ENCODE peak calls at places on chromosomes 1 and 21, in five cellular contexts. D is HCT116, V is testis, M is prostate gland, H is NB4. F is an unnamed sample.

GRCh38 chr1:176531896-176532892 is 69.2 kb downstream of the PAPPA2 start:
- DNase-seq in V (no peak), D (no peak), M (no peak), H (no peak), F (no peak)

GRCh38 chr1:102863704-102864103 is 244.6 kb downstream of the COL11A1 start:
- DNase-seq in D (no peak), H (no peak), V (no peak), M (no peak), F (no peak)

GRCh38 chr1:37394574-37395464 is 79.6 kb upstream of the ZC3H12A start:
- DNase-seq in M (no peak), H (no peak), V (no peak), D (peak; percentile 60), F (peak; percentile 30)

GRCh38 chr1:180946056-180946455 is 33.4 kb downstream of the KIAA1614 start:
- DNase-seq in D (no peak), H (no peak), V (no peak), M (peak; percentile 20), F (no peak)

GRCh38 chr1:222127526-222128152 is 385.8 kb upstream of the DUSP10 start:
- DNase-seq in M (no peak), H (no peak), V (no peak), D (no peak), F (no peak)

GRCh38 chr1:183226963-183227362 is 40.9 kb downstream of the LAMC2 start:
- DNase-seq in M (no peak), H (no peak), D (no peak), V (no peak), F (no peak)

GRCh38 chr21:36325373-36326010 is 5.5 kb downstream of the MORC3 start:
- DNase-seq in H (no peak), D (no peak), M (no peak), V (no peak), F (no peak)

GRCh38 chr1:39898648-39899603 is 2.8 kb downstream of the MYCL start:
- DNase-seq in V (peak; percentile 77), M (peak; percentile 20), H (peak; percentile 55), D (peak; percentile 75), F (peak; percentile 84)

DNA sequence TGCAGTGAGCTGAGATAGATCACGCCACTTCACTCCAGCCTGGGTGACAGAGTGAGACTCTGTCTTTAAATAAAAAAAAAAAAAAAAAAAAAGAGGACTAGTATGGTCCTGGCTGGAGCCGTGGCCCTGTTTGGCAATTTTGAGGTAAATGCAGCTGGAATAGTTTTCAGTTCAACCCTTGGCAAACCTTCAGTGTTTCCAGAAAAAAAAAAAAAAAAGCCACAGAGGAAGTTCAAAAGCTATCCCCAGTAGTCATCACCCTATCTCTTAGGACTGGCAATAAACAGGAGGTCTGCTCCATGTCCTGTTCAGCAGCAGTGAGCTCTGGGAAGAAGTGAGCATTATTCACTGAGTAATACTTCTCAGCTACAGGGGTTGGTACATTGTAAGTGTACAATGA is 56.8 kb upstream of the ERRFI1 start:
- DNase-seq in H (no peak), D (no peak), M (no peak), V (peak; percentile 22), F (no peak)
- TF ChIP-seq POLR2A in H (no peak), D (no peak), M (no peak), V (no peak), F (no peak)

GRCh38 chr21:41210405-41211040 is 42.6 kb downstream of the BACE2 start:
- DNase-seq in D (no peak), H (no peak), V (no peak), M (no peak), F (no peak)
- TF ChIP-seq POLR2A in D (no peak), H (no peak), V (no peak), M (no peak), F (no peak)

GRCh38 chr1:51516639-51517158 is 2.4 kb downstream of the EPS15 start:
- DNase-seq in V (no peak), D (no peak), M (no peak), H (no peak), F (no peak)

GRCh38 chr1:51519048-51519856 is at the start of gene EPS15:
- DNase-seq in V (peak; percentile 90), D (peak; percentile 72), M (peak; percentile 90), H (peak; percentile 89), F (peak; percentile 82)

GRCh38 chr1:51517361-51518032 is 1.6 kb downstream of the EPS15 start:
- DNase-seq in D (no peak), M (peak; percentile 23), H (peak; percentile 39), V (peak; percentile 40), F (no peak)

GRCh38 chr1:51518730-51519047 is 377 bp downstream of the EPS15 start:
- DNase-seq in H (no peak), M (peak; percentile 43), D (no peak), V (no peak), F (peak; percentile 47)

GRCh38 chr1:51518033-51518729 is 885 bp downstream of the EPS15 start:
- DNase-seq in V (peak; percentile 80), M (peak; percentile 46), D (no peak), H (peak; percentile 63), F (peak; percentile 47)
- TF ChIP-seq POLR2A in V (no peak), M (no peak), D (peak; percentile 15), H (no peak), F (no peak)

GRCh38 chr1:42682739-42683529 is 716 bp downstream of the YBX1 start:
- DNase-seq in H (peak; percentile 84), V (peak; percentile 81), M (peak; percentile 58), D (peak; percentile 29), F (peak; percentile 39)
- TF ChIP-seq POLR2A in H (peak; percentile 64), V (no peak), M (peak; percentile 28), D (no peak), F (peak; percentile 46)

GRCh38 chr1:151611832-151612505 is at the start of gene SNX27:
- DNase-seq in M (peak; percentile 92), H (peak; percentile 96), V (peak; percentile 97), D (peak; percentile 80), F (peak; percentile 99)
- TF ChIP-seq POLR2A in M (peak; percentile 77), H (peak; percentile 40), V (no peak), D (peak; percentile 48), F (peak; percentile 97)

GRCh38 chr1:9537863-9538668 is 1.2 kb upstream of the SLC25A33 start:
- DNase-seq in M (peak; percentile 81), H (no peak), D (no peak), V (no peak), F (no peak)
- TF ChIP-seq POLR2A in M (peak; percentile 16), H (no peak), D (no peak), V (no peak), F (no peak)

GRCh38 chr1:1231400-1232223 is at the start of gene SDF4:
- DNase-seq in D (peak; percentile 88), V (peak; percentile 96), M (peak; percentile 96), H (peak; percentile 97), F (peak; percentile 98)
- TF ChIP-seq POLR2A in D (peak; percentile 44), V (no peak), M (peak; percentile 67), H (peak; percentile 69), F (peak; percentile 74)

GRCh38 chr1:32334864-32335618 is 992 bp downstream of the MARCKSL1 start:
- DNase-seq in H (peak; percentile 73), M (no peak), D (no peak), V (no peak), F (no peak)

GRCh38 chr1:32335619-32335950 is 448 bp downstream of the MARCKSL1 start:
- DNase-seq in H (no peak), V (no peak), D (no peak), M (no peak), F (no peak)

GRCh38 chr1:32335951-32336867 is at the start of gene MARCKSL1:
- DNase-seq in V (peak; percentile 93), D (peak; percentile 32), M (peak; percentile 80), H (peak; percentile 83), F (no peak)

GRCh38 chr1:32333251-32333963 is 2.6 kb downstream of the MARCKSL1 start:
- DNase-seq in D (no peak), V (no peak), M (no peak), H (no peak), F (no peak)

GRCh38 chr1:32334274-32334861 is 1.7 kb downstream of the MARCKSL1 start:
- DNase-seq in V (no peak), H (no peak), D (no peak), M (no peak), F (no peak)
- TF ChIP-seq POLR2A in V (no peak), H (no peak), D (no peak), M (no peak), F (no peak)